ENCODE peak calls at places on chromosome 18, in nine cellular contexts. J is caudate nucleus, H is mucosa of gallbladder, L is natural killer cell, A is NCI-H187, N is non-pigmented ciliary epithelial cell, F is Caki2, Q is GM03348, I is lung. Y is an unnamed sample.

GRCh38 chr18:35291166-35291565 is 1.1 kb upstream of the ZSCAN30 start:
- DNase-seq in N (no peak), J (no peak), L (no peak), H (no peak), I (no peak), Q (no peak), F (no peak), A (no peak), Y (no peak)

GRCh38 chr18:42882146-42882545 is 233.3 kb downstream of the RIT2 start:
- DNase-seq in F (no peak), A (no peak), L (no peak), Q (no peak), N (no peak), H (no peak), I (no peak), J (no peak), Y (no peak)

GRCh38 chr18:58894937-58895336 is 30.3 kb downstream of the ZNF532 start:
- DNase-seq in F (no peak), L (no peak), A (no peak), H (no peak), Q (no peak), J (no peak), I (no peak), N (no peak), Y (no peak)

GRCh38 chr18:57928466-57928865 is 115.6 kb upstream of the NEDD4L start:
- DNase-seq in Q (no peak), N (no peak), F (no peak), J (no peak), A (no peak), H (no peak), L (no peak), I (no peak), Y (peak; percentile 77)

GRCh38 chr18:62572456-62572855 is 49.6 kb downstream of the ZCCHC2 start:
- DNase-seq in J (no peak), H (no peak), Q (no peak), N (no peak), L (no peak), F (no peak), I (no peak), A (no peak), Y (no peak)

GRCh38 chr18:37669991-37670534 is 104.5 kb upstream of the CELF4 start:
- DNase-seq in A (no peak), N (no peak), L (no peak), F (no peak), I (peak; percentile 20), J (no peak), Q (no peak), H (no peak), Y (peak; percentile 77)

GRCh38 chr18:57792741-57793629 is 10.1 kb downstream of the ATP8B1 start:
- DNase-seq in J (no peak), N (no peak), A (no peak), F (no peak), L (no peak), H (no peak), Q (no peak), I (no peak), Y (no peak)

GRCh38 chr18:54740146-54740844 is 88.0 kb upstream of the RAB27B start:
- DNase-seq in A (no peak), I (no peak), Q (no peak), F (peak; percentile 22), J (no peak), N (no peak), H (no peak), L (no peak), Y (no peak)

GRCh38 chr18:38427234-38427633 is 861.6 kb upstream of the CELF4 start:
- DNase-seq in F (no peak), J (no peak), Q (no peak), I (no peak), H (no peak), N (no peak), L (no peak), A (no peak), Y (no peak)

GRCh38 chr18:11310476-11311086 is 161.2 kb upstream of the PIEZO2 start:
- DNase-seq in H (peak; percentile 34), Q (peak; percentile 58), A (peak; percentile 7), F (no peak), N (no peak), L (no peak), I (no peak), J (no peak), Y (no peak)

GRCh38 chr18:23523429-23524212 is 20.3 kb downstream of the RMC1 start:
- DNase-seq in F (peak; percentile 87), Q (peak; percentile 60), J (no peak), H (no peak), L (no peak), I (no peak), N (no peak), A (no peak), Y (no peak)

GRCh38 chr18:45686892-45687611 is 36.9 kb upstream of the SLC14A1 start:
- DNase-seq in F (no peak), A (no peak), N (no peak), L (peak; percentile 56), I (peak; percentile 41), J (no peak), H (no peak), Q (no peak), Y (no peak)

GRCh38 chr18:57803119-57803969 is at the start of gene ATP8B1:
- DNase-seq in Q (peak; percentile 92), H (peak; percentile 93), J (no peak), A (no peak), N (no peak), I (peak; percentile 95), F (peak; percentile 81), L (no peak), Y (no peak)

GRCh38 chr18:11260963-11261441 is 111.6 kb upstream of the PIEZO2 start:
- DNase-seq in N (no peak), J (no peak), A (peak; percentile 34), I (no peak), H (no peak), Q (no peak), L (no peak), F (no peak), Y (no peak)

GRCh38 chr18:6219116-6219717 is 195.5 kb downstream of the L3MBTL4 start:
- DNase-seq in I (no peak), N (peak; percentile 27), H (no peak), J (no peak), L (no peak), F (peak; percentile 10), A (no peak), Q (peak; percentile 83), Y (no peak)